ENCODE peak calls at places on chromosomes 5 and 9, in ten cellular contexts. J, B, G, A, C, K, F, X, E and S are unnamed samples.

GRCh38 chr5:176180339-176180738 is 57.9 kb upstream of the SIMC1 start:
- DNase-seq in G (no peak), A (no peak), E (no peak), X (no peak), J (no peak), F (no peak), B (peak), C (no peak), K (no peak), S (no peak)

GRCh38 chr5:131709043-131709442 is 74.0 kb upstream of the RAPGEF6 start:
- DNase-seq in C (no peak), A (no peak), K (no peak), F (no peak), E (no peak), X (no peak), G (no peak), B (no peak), J (no peak), S (no peak)

GRCh38 chr9:16001856-16002255 is 449.0 kb downstream of the CCDC171 start:
- DNase-seq in G (no peak), C (no peak), J (no peak), X (no peak), E (no peak), F (no peak), A (no peak), B (peak), K (no peak), S (no peak)

GRCh38 chr9:20941177-20941690 is 90.2 kb downstream of the HACD4 start:
- DNase-seq in A (peak), F (peak), G (peak), C (peak), J (no peak), K (peak), B (peak), E (peak), X (peak), S (peak)

GRCh38 chr9:119951090-119951489 is 581.9 kb upstream of the BRINP1 start:
- DNase-seq in A (no peak), G (no peak), J (no peak), X (no peak), B (peak), F (no peak), C (no peak), K (no peak), E (peak), S (no peak)

GRCh38 chr9:81526587-81526986 is 162.8 kb downstream of the TLE1 start:
- DNase-seq in F (no peak), G (no peak), C (no peak), A (peak), E (no peak), K (no peak), B (peak), J (no peak), X (no peak), S (no peak)

GRCh38 chr9:74783408-74783807 is 104.3 kb downstream of the TRPM6 start:
- DNase-seq in G (no peak), X (no peak), K (no peak), C (no peak), B (no peak), A (no peak), F (no peak), J (no peak), E (no peak), S (no peak)

GRCh38 chr5:67085616-67086015 is 111.0 kb downstream of the CD180 start:
- DNase-seq in X (no peak), K (no peak), A (no peak), C (no peak), J (no peak), F (no peak), G (no peak), B (no peak), E (no peak), S (no peak)

GRCh38 chr5:159106569-159107282 is 7.0 kb upstream of the EBF1 start:
- DNase-seq in X (peak), A (no peak), K (peak), G (peak), B (peak), F (peak), C (peak), E (peak), J (peak), S (peak)

GRCh38 chr5:73327908-73328455 is 120.6 kb downstream of the FOXD1 start:
- DNase-seq in A (no peak), E (no peak), B (no peak), F (no peak), C (no peak), K (no peak), J (no peak), G (no peak), X (no peak), S (no peak)

GRCh38 chr5:171067540-171068130 is 205.8 kb downstream of the RANBP17 start:
- DNase-seq in E (no peak), C (no peak), F (no peak), J (no peak), B (no peak), K (no peak), A (no peak), G (no peak), X (no peak), S (no peak)

GRCh38 chr5:25099538-25099937 is 454.8 kb upstream of the CDH10 start:
- DNase-seq in A (no peak), G (no peak), E (no peak), J (no peak), B (no peak), K (no peak), C (no peak), X (no peak), F (no peak), S (no peak)

GRCh38 chr5:106269252-106269843 is 1401.4 kb downstream of the EFNA5 start:
- DNase-seq in E (no peak), K (no peak), B (peak), J (no peak), F (no peak), C (no peak), A (no peak), G (no peak), X (no peak), S (no peak)

GRCh38 chr9:98862936-98863335 is 55.5 kb downstream of the GALNT12 start:
- DNase-seq in G (no peak), X (no peak), E (no peak), C (no peak), A (no peak), F (no peak), J (no peak), B (no peak), K (no peak), S (no peak)

GRCh38 chr9:98860871-98861293 is 53.4 kb downstream of the GALNT12 start:
- DNase-seq in B (peak), J (peak), G (no peak), A (peak), F (peak), X (peak), E (peak), K (no peak), C (no peak), S (peak)

GRCh38 chr9:98859941-98860340 is 52.5 kb downstream of the GALNT12 start:
- DNase-seq in K (no peak), A (no peak), C (no peak), G (no peak), J (no peak), B (no peak), F (no peak), X (no peak), E (no peak), S (no peak)

GRCh38 chr9:98864257-98865180 is 57.0 kb downstream of the GALNT12 start:
- DNase-seq in B (peak), E (no peak), G (no peak), J (no peak), F (no peak), X (peak), C (no peak), K (no peak), A (no peak), S (no peak)

DNA sequence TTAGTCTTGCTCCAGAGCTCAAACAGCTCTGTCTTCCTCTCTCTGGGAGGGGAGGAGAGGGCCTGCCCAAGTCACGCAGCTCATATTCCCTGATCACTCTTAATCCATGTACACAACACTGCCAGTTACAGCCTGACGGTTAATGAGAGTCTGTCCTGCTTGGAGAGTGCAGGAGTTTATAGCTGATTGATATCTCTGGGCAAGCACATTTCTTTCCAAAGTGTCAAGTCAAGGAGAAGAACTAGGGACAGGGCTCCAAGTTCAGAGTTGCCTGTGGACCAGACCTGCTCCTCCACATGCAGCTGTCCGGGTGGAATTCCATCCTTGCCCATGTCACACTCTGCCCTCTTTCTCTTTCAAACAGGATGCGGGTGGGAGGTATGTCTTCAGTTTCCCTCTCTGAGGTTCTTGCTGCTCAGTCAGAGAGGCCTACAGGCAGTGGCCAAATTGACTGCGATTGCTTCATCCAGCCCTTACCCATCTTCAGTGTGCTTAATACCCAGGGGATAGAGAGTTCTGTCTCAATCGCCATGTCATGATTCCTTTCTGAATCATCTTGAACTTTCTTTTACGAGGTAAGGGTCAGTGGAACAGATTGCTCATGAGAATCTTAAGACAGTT is 54.5 kb downstream of the GALNT12 start:
- DNase-seq in E (no peak), A (peak), F (no peak), J (no peak), C (no peak), X (no peak), G (no peak), K (no peak), B (peak), S (peak)
- H3K27ac ChIP-seq in E (no peak), A (no peak), F (no peak), J (no peak), C (no peak), X (peak), G (no peak), K (no peak), B (peak), S (no peak)

DNA sequence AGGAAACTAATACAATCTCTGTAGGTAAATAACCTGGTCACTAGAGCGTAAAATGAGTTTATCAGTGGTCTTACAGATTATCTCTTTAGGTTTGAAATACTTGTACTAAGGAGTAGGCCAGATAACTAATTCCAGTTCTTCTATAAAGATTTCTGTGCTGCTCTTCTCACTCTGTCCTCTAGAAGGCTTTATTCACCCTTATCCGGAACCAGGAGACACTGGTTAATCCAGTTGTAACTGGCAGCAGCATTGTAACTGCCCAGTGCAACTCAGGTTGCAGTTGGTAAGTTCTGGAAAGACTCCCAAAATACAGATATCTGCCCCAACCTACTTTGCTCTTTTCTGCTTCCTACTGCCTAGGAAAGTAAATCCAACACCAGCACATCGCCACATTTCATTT is 19.8 kb downstream of the C5orf22 start:
- DNase-seq in C (no peak), A (no peak), J (no peak), F (no peak), B (no peak), K (no peak), G (no peak), X (no peak), E (no peak), S (no peak)
- H3K27ac ChIP-seq in C (no peak), A (no peak), J (no peak), F (no peak), B (no peak), K (no peak), G (no peak), X (no peak), E (no peak), S (no peak)

GRCh38 chr9:130120207-130120587 is 52.0 kb upstream of the NCS1 start:
- DNase-seq in F (no peak), B (no peak), K (peak), A (no peak), C (no peak), E (no peak), G (no peak), J (no peak), X (no peak), S (no peak)
- H3K27ac ChIP-seq in F (no peak), B (no peak), K (no peak), A (no peak), C (no peak), E (no peak), G (no peak), J (no peak), X (no peak), S (peak)

GRCh38 chr5:149790276-149790675 is 60.2 kb downstream of the PPARGC1B start:
- DNase-seq in C (no peak), B (no peak), F (no peak), K (no peak), J (no peak), G (no peak), E (no peak), A (no peak), X (no peak), S (peak)
- H3K27ac ChIP-seq in C (no peak), B (no peak), F (no peak), K (no peak), J (no peak), G (no peak), E (no peak), A (no peak), X (peak), S (no peak)